ENCODE peak calls at places on chromosomes 7 and 10, in six cellular contexts. X, Z, P, V, S and U are unnamed samples.

GRCh38 chr10:5292196-5292735 is 72.5 kb upstream of the UCN3 start:
- DNase-seq in S (no peak), X (no peak), V (no peak), Z (peak), P (peak), U (no peak)

GRCh38 chr7:22672892-22673637 is 53.9 kb upstream of the IL6 start:
- DNase-seq in V (no peak), S (no peak), X (no peak), P (no peak), Z (no peak), U (peak)

GRCh38 chr10:26437637-26438461 is at the start of gene APBB1IP:
- DNase-seq in S (peak), V (no peak), X (peak), Z (peak), P (peak), U (no peak)

GRCh38 chr7:2049111-2049781 is 183.5 kb downstream of the MAD1L1 start:
- DNase-seq in S (no peak), P (no peak), V (no peak), X (no peak), Z (no peak), U (no peak)

GRCh38 chr7:87735360-87735759 is 107.2 kb downstream of the RUNDC3B start:
- DNase-seq in S (no peak), V (no peak), X (no peak), Z (no peak), P (no peak), U (peak)

GRCh38 chr10:29243750-29244149 is 45.1 kb upstream of the LYZL1 start:
- DNase-seq in P (no peak), X (peak), Z (peak), V (no peak), S (no peak), U (no peak)

GRCh38 chr7:69429817-69430501 is 168.3 kb upstream of the AUTS2 start:
- DNase-seq in X (no peak), V (no peak), P (peak), S (no peak), Z (peak), U (peak)

GRCh38 chr7:64867863-64868440 is 35.1 kb upstream of the ZNF273 start:
- DNase-seq in V (no peak), P (no peak), X (no peak), Z (no peak), S (no peak), U (no peak)

GRCh38 chr10:61761825-61762217 is 99.1 kb downstream of the CABCOCO1 start:
- DNase-seq in Z (no peak), X (peak), V (no peak), S (no peak), P (no peak), U (no peak)

GRCh38 chr7:3897430-3898385 is 596.7 kb downstream of the SDK1 start:
- DNase-seq in S (no peak), P (no peak), V (no peak), X (peak), Z (no peak), U (peak)

GRCh38 chr10:5271526-5271925 is 74.9 kb downstream of the AKR1C4 start:
- DNase-seq in P (no peak), X (no peak), S (no peak), Z (no peak), V (no peak), U (no peak)

GRCh38 chr7:154794147-154794780 is 208.7 kb downstream of the PAXIP1 start:
- DNase-seq in Z (peak), V (no peak), X (peak), P (no peak), S (peak), U (no peak)

GRCh38 chr10:57977262-57977661 is 290.4 kb downstream of the IPMK start:
- DNase-seq in P (no peak), S (no peak), V (no peak), X (no peak), Z (no peak), U (no peak)

GRCh38 chr7:29287366-29287765 is 92.8 kb downstream of the CHN2 start:
- DNase-seq in V (no peak), Z (no peak), S (no peak), X (peak), P (no peak), U (peak)

GRCh38 chr7:2451171-2452073 is 24.8 kb downstream of the GRIFIN start:
- DNase-seq in V (peak), S (peak), Z (peak), P (peak), X (peak), U (peak)

GRCh38 chr7:6453737-6454136 is 6.0 kb upstream of the DAGLB start:
- DNase-seq in Z (no peak), P (no peak), X (no peak), S (no peak), V (peak), U (peak)

GRCh38 chr10:8296090-8296741 is 241.7 kb downstream of the GATA3 start:
- DNase-seq in Z (no peak), S (no peak), V (no peak), X (no peak), P (no peak), U (no peak)

GRCh38 chr7:151422212-151422611 is 12.4 kb upstream of the WDR86 start:
- DNase-seq in X (no peak), Z (no peak), S (no peak), P (no peak), V (no peak), U (no peak)

GRCh38 chr7:30912986-30913671 is 1.5 kb downstream of the AQP1 start:
- DNase-seq in X (peak), S (no peak), Z (peak), V (no peak), P (no peak), U (no peak)

GRCh38 chr7:5528071-5528814 is 104.6 kb upstream of the TNRC18 start:
- DNase-seq in P (peak), X (peak), V (peak), Z (peak), S (peak), U (peak)

GRCh38 chr7:116630357-116630756 is 41.6 kb upstream of the MET start:
- DNase-seq in Z (no peak), P (no peak), V (no peak), S (peak), X (peak), U (no peak)

GRCh38 chr10:31508882-31509281 is 189.9 kb downstream of the ZEB1 start:
- DNase-seq in S (no peak), X (no peak), V (no peak), Z (no peak), P (no peak), U (peak)

GRCh38 chr7:114823290-114823689 is 98.6 kb upstream of the MDFIC start:
- DNase-seq in V (no peak), X (no peak), P (no peak), S (no peak), Z (no peak), U (peak)

GRCh38 chr10:77552252-77552651 is 85.4 kb downstream of the KCNMA1 start:
- DNase-seq in V (no peak), Z (no peak), S (no peak), P (no peak), X (no peak), U (no peak)

GRCh38 chr7:28132959-28133745 is 47.4 kb downstream of the JAZF1 start:
- DNase-seq in X (no peak), S (no peak), V (no peak), P (no peak), Z (no peak), U (no peak)

GRCh38 chr7:48664241-48664640 is 260.1 kb upstream of the CDC14C start:
- DNase-seq in P (no peak), X (no peak), Z (no peak), V (no peak), S (no peak), U (no peak)

GRCh38 chr10:59088912-59089573 is 87.4 kb upstream of the PHYHIPL start:
- DNase-seq in V (no peak), P (no peak), X (no peak), S (no peak), Z (no peak), U (no peak)

GRCh38 chr10:78272329-78272728 is 238.7 kb downstream of the RPS24 start:
- DNase-seq in S (no peak), X (no peak), P (no peak), Z (no peak), V (no peak), U (no peak)

GRCh38 chr7:2688409-2689342 is 674 bp downstream of the AMZ1 start:
- DNase-seq in X (no peak), P (no peak), V (no peak), Z (no peak), S (peak), U (no peak)

GRCh38 chr10:125000366-125001312 is 58.7 kb downstream of the ZRANB1 start:
- DNase-seq in V (no peak), S (no peak), Z (no peak), X (no peak), P (no peak), U (peak)

GRCh38 chr10:34470307-34470706 is 344.8 kb downstream of the PARD3 start:
- DNase-seq in P (no peak), V (no peak), X (no peak), Z (no peak), S (no peak), U (no peak)

GRCh38 chr7:136325578-136325977 is 348.4 kb upstream of the MTPN start:
- DNase-seq in X (no peak), V (no peak), P (no peak), Z (no peak), S (no peak), U (no peak)
- H3K4me3 ChIP-seq in X (no peak), V (no peak), P (no peak), Z (no peak), S (no peak), U (no peak)

GRCh38 chr10:89645742-89646172 is 715 bp upstream of the PANK1 start:
- DNase-seq in P (peak), V (no peak), X (peak), Z (peak), S (no peak), U (no peak)
- H3K4me3 ChIP-seq in P (peak), V (peak), X (peak), Z (peak), S (peak), U (peak)

DNA sequence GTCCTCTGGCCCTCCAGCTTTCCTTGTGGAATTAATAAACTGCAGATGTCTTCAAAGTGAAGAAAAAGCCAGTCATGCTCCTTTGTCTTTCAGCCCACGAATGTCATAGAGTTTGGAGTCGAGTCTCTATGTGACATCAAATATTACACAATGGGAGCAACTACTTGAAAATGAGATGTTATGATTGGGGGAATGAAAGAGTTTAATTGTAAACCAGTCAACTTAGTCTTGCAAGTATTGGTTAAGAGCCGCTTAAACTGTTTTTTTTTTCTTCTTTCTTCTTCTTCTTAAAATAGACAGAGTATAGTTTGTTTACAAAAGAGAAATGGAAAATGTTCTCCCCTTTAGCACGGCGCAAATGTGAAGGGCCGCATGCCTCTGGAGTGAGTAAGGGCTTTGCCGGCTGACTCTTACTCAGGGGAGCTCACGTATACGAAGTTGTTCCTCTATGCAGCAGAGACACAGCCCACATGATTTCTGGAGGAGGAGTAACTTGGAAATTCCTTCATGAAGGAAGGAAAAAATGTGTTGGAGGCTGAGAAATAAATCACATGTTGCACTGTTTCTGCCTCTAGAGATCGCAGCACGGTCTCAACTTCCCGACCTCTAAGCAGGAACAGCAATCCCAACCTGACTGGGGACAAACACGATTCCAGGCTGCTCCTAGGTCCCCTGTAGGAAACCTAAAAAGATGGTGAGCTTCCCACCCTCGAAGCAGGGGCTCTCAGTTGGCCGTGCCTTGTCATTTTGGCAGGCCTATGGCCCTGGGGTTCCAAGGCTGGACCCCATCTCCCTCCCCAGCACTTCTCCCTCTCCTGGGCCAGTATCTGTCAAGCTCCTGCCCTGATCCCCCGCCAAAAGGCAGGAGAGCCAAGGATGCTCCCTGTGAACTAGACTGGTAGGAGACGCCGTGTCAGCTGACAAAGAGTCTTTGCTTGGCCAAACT is 44.9 kb downstream of the MYOF start:
- DNase-seq in S (no peak), P (peak), X (no peak), V (peak), Z (no peak), U (peak)
- H3K4me3 ChIP-seq in S (no peak), P (peak), X (no peak), V (no peak), Z (no peak), U (no peak)

GRCh38 chr10:22339761-22340361 is 5.4 kb upstream of the SPAG6 start:
- DNase-seq in S (no peak), P (no peak), X (no peak), Z (no peak), V (no peak), U (no peak)
- H3K4me3 ChIP-seq in S (peak), P (peak), X (peak), Z (peak), V (peak), U (peak)

GRCh38 chr10:89537361-89537760 is 2.0 kb upstream of the SLC16A12 start:
- DNase-seq in V (no peak), S (no peak), X (no peak), P (no peak), Z (no peak), U (no peak)

GRCh38 chr10:89536013-89536354 is 590 bp upstream of the SLC16A12 start:
- DNase-seq in V (no peak), P (no peak), Z (no peak), S (no peak), X (no peak), U (no peak)

GRCh38 chr10:89535185-89536012 is at the start of gene SLC16A12:
- DNase-seq in Z (no peak), V (no peak), S (no peak), X (no peak), P (peak), U (peak)

GRCh38 chr10:89532476-89532875 is 2.9 kb downstream of the SLC16A12 start:
- DNase-seq in X (no peak), P (no peak), V (no peak), Z (no peak), S (no peak), U (no peak)

DNA sequence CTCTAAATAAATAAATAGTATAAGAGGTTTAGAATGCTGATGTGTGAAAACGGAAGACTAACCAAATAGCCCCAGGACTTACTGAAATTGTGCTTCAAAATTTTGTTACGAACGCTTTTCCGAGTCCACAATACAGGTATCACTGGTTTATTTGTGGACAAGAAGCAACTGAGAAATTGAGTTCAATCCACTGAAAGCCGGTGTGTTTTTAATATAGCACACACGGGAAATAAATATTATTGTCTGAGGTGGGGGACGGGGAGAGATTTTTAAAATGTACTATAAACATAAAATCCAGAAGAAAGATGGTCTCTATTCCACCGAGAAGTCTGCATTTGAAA is 598 bp downstream of the SLC16A12 start:
- DNase-seq in V (no peak), S (no peak), Z (no peak), P (no peak), X (no peak), U (no peak)
- H3K4me3 ChIP-seq in V (no peak), S (no peak), Z (no peak), P (peak), X (no peak), U (peak)